ENCODE peak calls at places on chromosome 2, in six cellular contexts. L is T-helper 17 cell, H is Daoy, S is GM03348, Z is AG09319, I is adrenal gland. W is an unnamed sample.

GRCh38 chr2:230220347-230220969 is 674 bp upstream of the SP110 start:
- DNase-seq in L (no peak), H (no peak), S (peak), Z (no peak), I (peak), W (no peak)

GRCh38 chr2:229910832-229911412 is 10.9 kb downstream of the TRIP12 start:
- DNase-seq in L (no peak), H (no peak), S (peak), Z (no peak), I (no peak), W (peak)

GRCh38 chr2:162072976-162073775 is 839 bp downstream of the DPP4 start:
- DNase-seq in L (no peak), H (no peak), S (peak), Z (no peak), I (no peak), W (no peak)

GRCh38 chr2:179861777-179862117 is 335 bp upstream of the ZNF385B start:
- DNase-seq in L (no peak), H (peak), S (peak), Z (no peak), I (no peak), W (peak)

GRCh38 chr2:109340381-109340780 is 211.4 kb downstream of the SH3RF3 start:
- DNase-seq in L (no peak), H (no peak), S (no peak), Z (no peak), I (no peak), W (no peak)

GRCh38 chr2:96608459-96609455 is 29.4 kb downstream of the KANSL3 start:
- DNase-seq in L (no peak), H (peak), S (peak), Z (no peak), I (no peak), W (no peak)

GRCh38 chr2:180520816-180521595 is 459.4 kb upstream of the UBE2E3 start:
- DNase-seq in L (no peak), H (peak), S (no peak), Z (no peak), I (no peak), W (no peak)

GRCh38 chr2:66252002-66252545 is 182.9 kb upstream of the MEIS1 start:
- DNase-seq in L (no peak), H (no peak), S (no peak), Z (no peak), I (no peak), W (no peak)

GRCh38 chr2:235496239-235496621 is 2.4 kb downstream of the AGAP1 start:
- DNase-seq in L (no peak), H (peak), S (no peak), Z (no peak), I (no peak), W (no peak)

W was measured in SJCRH30.